ENCODE peak calls at places on chromosomes 6 and 20, in five cellular contexts. H, Z, N, F and R are unnamed samples.

GRCh38 chr6:7052441-7052936 is 55.3 kb upstream of the RREB1 start:
- DNase-seq in N (peak; percentile 78), H (peak; percentile 41), Z (peak; percentile 83), F (peak; percentile 63), R (peak; percentile 16)

GRCh38 chr6:153012856-153013255 is 10.3 kb upstream of the MTRF1L start:
- DNase-seq in Z (no peak), N (no peak), F (no peak), H (no peak), R (no peak)

GRCh38 chr20:37344506-37345338 is 1.2 kb upstream of the SRC start:
- DNase-seq in F (no peak), H (peak; percentile 87), Z (peak; percentile 83), N (no peak), R (no peak)

GRCh38 chr20:48489656-48490055 is 338.1 kb downstream of the PREX1 start:
- DNase-seq in Z (no peak), F (no peak), H (no peak), N (no peak), R (peak; percentile 28)

GRCh38 chr6:14861491-14861943 is 384.4 kb upstream of the JARID2 start:
- DNase-seq in F (no peak), N (no peak), Z (no peak), H (no peak), R (no peak)

GRCh38 chr6:122753688-122754056 is 25.8 kb upstream of the FABP7 start:
- DNase-seq in Z (no peak), N (no peak), H (no peak), F (no peak), R (no peak)

GRCh38 chr20:61933481-61933950 is 132.2 kb downstream of the TAF4 start:
- DNase-seq in H (no peak), N (no peak), Z (peak; percentile 48), F (peak; percentile 0), R (no peak)

GRCh38 chr20:34618676-34619075 is 58.2 kb downstream of the PIGU start:
- DNase-seq in Z (no peak), H (no peak), N (no peak), F (no peak), R (no peak)

GRCh38 chr6:43915213-43915869 is 145.3 kb downstream of the VEGFA start:
- DNase-seq in H (no peak), Z (no peak), N (no peak), F (no peak), R (no peak)

GRCh38 chr6:3893914-3894313 is 44.7 kb downstream of the FAM50B start:
- DNase-seq in N (no peak), F (no peak), H (no peak), Z (no peak), R (no peak)

GRCh38 chr6:3228791-3229565 is 1.5 kb upstream of the TUBB2B start:
- DNase-seq in Z (peak; percentile 69), N (no peak), H (peak; percentile 49), F (no peak), R (peak; percentile 71)

GRCh38 chr6:28977351-28978136 is 27.6 kb downstream of the ZNF311 start:
- DNase-seq in H (peak; percentile 19), F (no peak), Z (no peak), N (no peak), R (peak; percentile 59)

GRCh38 chr6:82909551-82909950 is 156.1 kb downstream of the UBE3D start:
- DNase-seq in Z (no peak), N (no peak), H (no peak), F (no peak), R (no peak)

GRCh38 chr6:53603381-53604121 is 58.6 kb upstream of the GCLC start:
- DNase-seq in H (no peak), F (no peak), Z (no peak), N (peak; percentile 21), R (no peak)

GRCh38 chr20:32509639-32510066 is 75.5 kb downstream of the NOL4L start:
- DNase-seq in F (no peak), Z (no peak), N (no peak), H (no peak), R (no peak)

GRCh38 chr6:119148102-119148824 is 69.8 kb upstream of the FAM184A start:
- DNase-seq in F (no peak), Z (no peak), H (peak; percentile 71), N (peak; percentile 38), R (no peak)
- H3K4me3 ChIP-seq in F (no peak overlapping the region), Z (no peak overlapping the region), H (no peak overlapping the region), N (no peak overlapping the region), R (no peak overlapping the region)

DNA sequence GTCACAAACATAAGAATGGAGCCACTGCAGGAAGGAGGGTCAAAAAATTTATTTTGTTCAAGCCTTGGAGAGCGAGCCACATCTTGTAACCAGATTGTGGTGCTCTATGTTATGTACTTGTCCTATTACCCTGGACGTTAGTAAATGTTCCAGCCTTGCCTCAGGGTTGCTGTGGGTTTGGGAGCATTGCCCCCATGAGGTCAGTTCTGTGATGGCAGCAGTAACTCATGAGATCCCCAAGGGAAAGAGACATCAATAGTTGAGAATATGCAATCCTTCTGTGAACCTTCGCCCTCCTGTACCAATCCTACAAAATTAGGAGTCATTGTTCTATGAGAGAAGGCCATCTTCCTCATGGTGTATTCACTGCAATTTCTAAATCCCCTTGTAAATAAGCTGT is 16.4 kb upstream of the CFAP206 start:
- DNase-seq in H (peak; percentile 56), Z (no peak), F (no peak), N (no peak), R (no peak)
- TF ChIP-seq CTCF in H (peak; percentile 53), Z (peak; percentile 27), F (peak; percentile 17), N (no peak), R (peak; percentile 62)

DNA sequence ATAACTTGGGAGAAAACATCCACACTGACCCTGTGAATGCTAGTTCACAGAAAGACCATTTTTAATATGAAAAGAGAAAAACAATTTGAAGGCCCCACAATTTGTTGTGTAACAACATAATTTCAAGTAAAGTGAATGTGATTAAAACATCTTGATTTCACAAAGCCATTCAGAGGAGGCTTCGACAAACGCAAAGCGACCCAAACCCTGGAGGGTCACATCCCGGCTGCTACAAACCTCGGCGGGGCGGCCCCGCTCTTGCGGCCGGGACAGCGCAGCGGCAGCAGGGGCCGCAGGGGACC is 14.0 kb downstream of the FOXC1 start:
- DNase-seq in Z (no peak), N (no peak), F (no peak), H (no peak), R (no peak)
- H3K27me3 ChIP-seq in Z (peaks cover 91% of the 10 kb centered on the region), N (no peaks in the 10 kb centered on the region), F (peaks cover 86% of the 10 kb centered on the region), H (peaks cover 100% of the 10 kb centered on the region), R (no peaks in the 10 kb centered on the region)

GRCh38 chr6:141199074-141199473 is 933.7 kb upstream of the GJE1 start:
- DNase-seq in Z (no peak), N (no peak), H (no peak), F (no peak), R (no peak)
- H3K4me3 ChIP-seq in Z (no peak overlapping the region), N (no peak overlapping the region), H (no peak overlapping the region), F (no peak overlapping the region), R (no peak overlapping the region)